ENCODE peak calls at places on chromosomes 4 and X, in seven cellular contexts. U is hepatocyte, V is lower leg skin, D is brain microvascular endothelial cell, M is A549, Q is fibroblast of pulmonary artery, C is heart left ventricle. K is an unnamed sample.

GRCh38 chr4:71583971-71584370 is 199.9 kb downstream of the GC start:
- DNase-seq in U (no peak), V (no peak), D (no peak), M (no peak), Q (no peak), C (no peak), K (no peak)

GRCh38 chrX:133922390-133922772 is 63.0 kb downstream of the GPC3 start:
- DNase-seq in U (no peak), V (no peak), D (no peak), M (no peak), Q (no peak), C (peak), K (no peak)

GRCh38 chr4:153209410-153209809 is 5.2 kb downstream of the TRIM2 start:
- DNase-seq in U (peak), V (no peak), D (no peak), M (no peak), Q (no peak), C (no peak), K (no peak)

GRCh38 chrX:44828008-44828605 is 15.7 kb upstream of the DUSP21 start:
- DNase-seq in U (no peak), V (no peak), D (peak), M (peak), Q (peak), C (no peak), K (peak)

GRCh38 chr4:41590591-41590990 is 52.6 kb downstream of the LIMCH1 start:
- DNase-seq in U (no peak), V (no peak), D (no peak), M (no peak), Q (no peak), C (peak), K (no peak)

GRCh38 chr4:182975806-182976205 is 58.6 kb upstream of the DCTD start:
- DNase-seq in U (no peak), V (no peak), D (peak), M (peak), Q (peak), C (no peak), K (peak)

GRCh38 chrX:13270360-13270759 is 49.5 kb downstream of the ATXN3L start:
- DNase-seq in U (no peak), V (no peak), D (no peak), M (no peak), Q (no peak), C (no peak), K (no peak)

GRCh38 chrX:129013574-129013973 is 509.7 kb downstream of the SMARCA1 start:
- DNase-seq in U (no peak), V (no peak), D (no peak), M (peak), Q (no peak), C (no peak), K (no peak)

GRCh38 chrX:44036336-44036735 is 63.1 kb upstream of the NDP start:
- DNase-seq in U (no peak), V (no peak), D (peak), M (no peak), Q (peak), C (no peak), K (peak)

GRCh38 chr4:123997736-123998449 is 601.3 kb downstream of the SPRY1 start:
- DNase-seq in U (no peak), V (no peak), D (no peak), M (no peak), Q (no peak), C (peak), K (no peak)

GRCh38 chrX:1468250-1468772 is 15.6 kb upstream of the ASMTL start:
- DNase-seq in U (no peak), V (peak), D (no peak), M (peak), Q (peak), C (no peak), K (peak)

GRCh38 chrX:542179-542578 is 88.4 kb upstream of the SHOX start:
- DNase-seq in U (no peak), V (no peak), D (no peak), M (peak), Q (no peak), C (no peak), K (no peak)

GRCh38 chrX:155056877-155057792 is 13.8 kb downstream of the CMC4 start:
- DNase-seq in U (peak), V (peak), D (peak), M (peak), Q (peak), C (peak), K (peak)
- H3K4me3 ChIP-seq in U (no peak), V (no peak), D (peak), M (peak), Q (no peak), C (peak), K (peak)

DNA sequence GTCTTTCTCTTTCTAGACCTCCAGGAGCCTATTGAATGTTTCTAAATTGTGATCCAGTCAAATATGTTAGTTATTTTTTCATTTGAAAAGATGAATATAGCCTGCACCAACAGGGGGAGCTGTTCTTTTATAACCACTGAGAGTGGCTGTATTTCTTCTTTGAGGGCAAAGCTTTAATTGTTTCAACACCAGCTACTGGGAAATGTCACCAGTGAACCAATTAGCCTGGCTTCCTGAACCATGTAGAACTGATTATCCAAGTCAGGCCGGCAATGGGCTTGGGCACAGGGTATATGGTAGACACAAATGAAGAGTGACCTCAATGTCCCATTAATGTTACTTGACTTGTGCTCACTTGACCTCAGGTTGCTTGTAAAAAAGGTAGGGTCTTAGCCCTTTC is 4.8 kb upstream of the DAPP1 start:
- DNase-seq in U (peak), V (no peak), D (peak), M (peak), Q (peak), C (no peak), K (peak)
- TF ChIP-seq CTCF in U (peak), V (no peak), D (peak), M (peak), Q (peak), C (peak), K (peak)

GRCh38 chr4:138948918-138949317 is 66.7 kb upstream of the NOCT start:
- DNase-seq in U (no peak), V (no peak), D (no peak), M (no peak), Q (no peak), C (no peak), K (no peak)

GRCh38 chr4:138945401-138945800 is 70.2 kb upstream of the NOCT start:
- DNase-seq in U (no peak), V (no peak), D (no peak), M (no peak), Q (no peak), C (no peak), K (no peak)

GRCh38 chr4:138943893-138944292 is 71.7 kb upstream of the NOCT start:
- DNase-seq in U (no peak), V (no peak), D (no peak), M (no peak), Q (no peak), C (no peak), K (no peak)

GRCh38 chr4:138945840-138946239 is 69.7 kb upstream of the NOCT start:
- DNase-seq in U (no peak), V (no peak), D (no peak), M (no peak), Q (no peak), C (no peak), K (no peak)

DNA sequence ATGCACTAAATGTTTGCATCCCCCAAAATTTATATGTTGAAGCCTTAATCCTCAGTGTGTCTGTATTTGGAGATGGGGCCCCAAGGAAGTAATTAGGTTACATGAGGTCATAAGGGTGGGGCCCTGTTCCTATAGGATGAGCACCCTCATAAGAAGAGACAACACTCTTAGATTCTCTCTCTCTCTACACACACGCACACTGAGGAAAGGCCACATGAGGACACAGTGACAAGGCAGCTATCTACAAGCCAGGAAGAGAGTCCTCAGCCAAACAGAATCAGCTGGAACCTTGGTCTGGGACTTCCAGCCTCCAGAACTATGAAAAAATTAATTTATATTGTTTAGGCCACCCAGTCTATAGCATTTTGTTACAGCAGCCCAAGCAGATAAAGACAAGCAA is 69.3 kb upstream of the NOCT start:
- DNase-seq in U (no peak), V (no peak), D (no peak), M (no peak), Q (no peak), C (no peak), K (no peak)
- H3K4me3 ChIP-seq in U (no peak), V (no peak), D (no peak), M (no peak), Q (no peak), C (no peak), K (no peak)

GRCh38 chrX:66035667-66036066 is 4.2 kb downstream of the VSIG4 start:
- DNase-seq in U (no peak), V (no peak), D (no peak), M (no peak), Q (no peak), C (no peak), K (no peak)

GRCh38 chrX:66028936-66029335 is 10.9 kb downstream of the VSIG4 start:
- DNase-seq in U (no peak), V (no peak), D (no peak), M (no peak), Q (no peak), C (no peak), K (no peak)

DNA sequence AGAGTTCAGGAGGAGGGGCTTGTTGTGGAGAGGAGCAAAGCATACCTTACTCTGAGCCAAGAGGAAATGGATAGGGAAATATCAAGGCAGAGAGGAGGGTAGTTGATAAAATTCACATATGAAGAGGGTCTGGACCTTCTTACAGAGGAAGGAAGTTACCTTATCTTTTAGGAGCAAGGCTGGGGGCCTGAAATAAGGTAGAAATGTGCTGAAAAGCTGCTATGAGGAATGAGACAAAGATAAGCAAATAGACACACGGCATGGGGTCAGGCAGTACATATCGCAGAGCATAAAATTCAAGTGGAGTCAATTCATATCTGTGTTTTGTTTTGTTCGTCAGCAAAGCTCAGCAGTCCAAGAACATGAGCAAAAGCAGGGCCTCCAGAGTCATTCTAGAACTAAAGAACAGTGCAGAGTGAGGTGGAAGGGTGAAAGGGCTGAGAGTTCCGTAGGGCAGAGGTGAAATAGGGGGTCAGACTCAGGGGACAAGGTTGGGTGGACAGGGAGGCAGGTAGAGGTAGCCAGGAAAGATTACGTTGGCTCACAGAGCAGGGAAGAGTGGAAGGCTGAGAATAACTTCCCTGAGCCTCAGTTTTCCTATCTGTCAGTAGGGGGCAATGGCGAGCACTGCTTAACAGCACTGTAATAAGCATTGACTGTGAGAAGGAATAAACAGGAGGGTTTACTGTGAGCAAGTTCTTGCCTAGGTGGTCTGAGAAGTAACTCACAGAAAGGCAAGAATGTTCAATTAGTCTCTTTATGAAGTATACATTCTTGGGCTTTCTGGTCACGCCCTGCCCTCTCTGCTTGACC is 9.2 kb downstream of the VSIG4 start:
- DNase-seq in U (peak), V (no peak), D (peak), M (peak), Q (peak), C (no peak), K (peak)
- TF ChIP-seq CTCF in U (peak), V (no peak), D (peak), M (no peak), Q (peak), C (peak), K (peak)

DNA sequence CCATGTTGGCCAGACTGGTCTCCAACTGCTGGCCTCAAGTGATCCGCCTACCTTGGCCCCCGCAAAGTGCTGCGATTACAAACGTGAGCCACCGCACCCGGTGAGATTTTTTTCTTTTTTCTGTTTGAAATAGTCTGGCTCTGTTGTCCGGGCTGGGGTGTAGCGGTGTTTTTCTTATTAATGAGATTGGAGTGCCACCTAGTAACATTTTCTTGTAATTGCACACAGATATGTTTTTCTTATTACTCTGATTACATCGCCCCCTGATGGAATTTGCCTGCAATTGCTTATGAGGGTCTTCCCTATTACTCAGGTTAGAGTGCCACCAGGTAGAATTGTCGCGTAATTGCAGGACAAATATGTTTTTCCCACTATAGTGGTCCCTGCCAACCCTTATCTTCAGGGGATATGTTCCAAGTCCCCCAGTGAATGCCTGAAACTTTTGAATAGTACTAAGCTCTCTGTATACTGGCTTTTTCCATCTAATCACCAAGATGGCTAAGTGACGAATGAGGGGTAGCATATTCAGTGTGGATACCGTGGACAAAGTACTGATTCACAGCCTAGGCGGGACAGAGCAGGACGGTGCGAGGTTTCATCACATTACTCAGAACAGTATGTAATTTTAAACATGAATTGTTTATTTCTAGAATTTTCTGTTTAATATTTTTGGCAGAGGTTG is 8.6 kb upstream of the PDHA1 start:
- DNase-seq in U (no peak), V (no peak), D (peak), M (peak), Q (peak), C (no peak), K (peak)
- H3K4me3 ChIP-seq in U (no peak), V (no peak), D (no peak), M (peak), Q (no peak), C (no peak), K (no peak)

GRCh38 chrX:154381271-154381670 is 2.2 kb downstream of the EMD start:
- DNase-seq in U (no peak), V (no peak), D (no peak), M (no peak), Q (no peak), C (no peak), K (no peak)

GRCh38 chrX:154380787-154381186 is 1.7 kb downstream of the EMD start:
- DNase-seq in U (no peak), V (no peak), D (no peak), M (no peak), Q (no peak), C (no peak), K (no peak)

GRCh38 chrX:154382483-154383069 is 3.5 kb downstream of the EMD start:
- DNase-seq in U (no peak), V (no peak), D (no peak), M (no peak), Q (no peak), C (no peak), K (no peak)

GRCh38 chrX:154383359-154384283 is 4.5 kb downstream of the EMD start:
- DNase-seq in U (no peak), V (no peak), D (no peak), M (no peak), Q (no peak), C (no peak), K (no peak)

DNA sequence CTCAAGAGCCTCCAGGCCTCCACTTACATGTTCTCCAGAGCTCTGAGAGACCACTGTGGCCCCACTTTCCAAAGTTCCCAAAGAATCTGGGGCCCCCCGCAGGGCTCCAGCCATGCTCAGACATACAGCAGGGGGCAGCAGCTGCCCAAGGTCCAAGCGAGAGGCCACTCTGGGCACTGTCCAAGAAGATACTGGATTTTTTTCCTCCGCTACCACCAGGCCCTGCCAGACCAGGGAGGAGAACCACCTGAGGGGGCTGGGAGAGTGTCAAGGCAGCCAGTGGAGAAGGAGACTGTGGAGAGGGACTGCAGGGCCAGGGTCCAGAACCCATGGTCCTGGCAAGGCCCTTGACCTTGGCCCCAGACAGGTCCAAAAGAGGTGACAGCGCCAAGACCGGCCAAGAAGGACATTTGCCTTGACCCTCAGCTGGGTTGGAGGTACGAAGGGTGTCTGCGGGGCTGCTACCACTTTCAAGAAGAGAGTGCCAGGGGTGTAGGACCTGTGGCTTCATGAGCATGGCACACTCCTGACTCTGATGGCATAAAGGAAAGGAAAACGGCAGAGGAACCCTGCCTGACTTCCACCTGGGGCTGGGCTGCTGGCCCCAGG is 5.3 kb downstream of the EMD start:
- DNase-seq in U (no peak), V (no peak), D (no peak), M (no peak), Q (peak), C (no peak), K (peak)
- TF ChIP-seq CTCF in U (peak), V (no peak), D (peak), M (peak), Q (peak), C (peak), K (peak)

DNA sequence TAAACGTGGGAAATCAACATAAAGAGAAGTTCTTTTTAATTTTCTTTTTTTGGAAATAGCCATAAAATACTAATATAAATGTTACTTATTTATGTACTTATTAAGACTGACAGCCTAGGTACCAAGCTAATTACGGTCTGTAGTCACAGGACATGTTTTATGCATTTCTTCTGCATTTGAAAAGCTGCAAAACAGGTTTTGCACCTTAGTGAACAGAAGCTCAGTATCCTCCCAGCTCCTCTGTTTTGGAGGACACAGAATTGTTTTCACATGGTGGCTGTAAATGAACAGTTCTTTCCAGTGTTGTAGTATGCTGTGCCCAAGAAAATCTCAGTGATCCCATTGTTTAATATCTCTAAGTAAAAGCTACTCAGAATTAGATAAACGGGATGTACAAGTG is 1788.0 kb upstream of the TENM3 start:
- DNase-seq in U (peak), V (no peak), D (no peak), M (no peak), Q (no peak), C (no peak), K (no peak)
- H3K4me3 ChIP-seq in U (no peak), V (no peak), D (no peak), M (no peak), Q (no peak), C (no peak), K (no peak)

K was measured in foreskin fibroblast.